ENCODE peak calls at places on chromosomes 5 and 9, in nine cellular contexts. C is IMR-90; O is spleen; T is CD8-positive, alpha-beta memory T cell; H is AG10803; Q is left ventricle myocardium inferior; J is GM12878; I is choroid plexus epithelial cell; V is upper lobe of left lung. F is an unnamed sample.

GRCh38 chr5:16964821-16965220 is 28.7 kb upstream of the MYO10 start:
- DNase-seq in C (no peak), O (no peak), T (no peak), H (no peak), Q (no peak), J (no peak), I (no peak), V (no peak), F (no peak)

GRCh38 chr5:1488882-1489680 is 34.7 kb downstream of the LPCAT1 start:
- DNase-seq in C (peak; percentile 90), O (no peak), T (no peak), H (peak; percentile 67), Q (no peak), J (peak; percentile 77), I (peak; percentile 87), V (no peak), F (no peak)

GRCh38 chr5:163917741-163918140 is 412.3 kb downstream of the MAT2B start:
- DNase-seq in C (peak; percentile 8), O (no peak), T (no peak), H (no peak), Q (no peak), J (no peak), I (peak; percentile 19), V (no peak), F (no peak)

GRCh38 chr5:154523704-154524103 is 45.7 kb upstream of the HAND1 start:
- DNase-seq in C (no peak), O (no peak), T (no peak), H (no peak), Q (no peak), J (no peak), I (no peak), V (no peak), F (no peak)

GRCh38 chr5:7396169-7397004 is 449 bp downstream of the ADCY2 start:
- DNase-seq in C (no peak), O (no peak), T (no peak), H (peak; percentile 4), Q (no peak), J (no peak), I (peak; percentile 1), V (peak; percentile 82), F (no peak)

GRCh38 chr5:158139161-158139560 is 280.2 kb upstream of the CLINT1 start:
- DNase-seq in C (no peak), O (no peak), T (no peak), H (peak; percentile 87), Q (no peak), J (no peak), I (no peak), V (no peak), F (no peak)

GRCh38 chr9:117782931-117783788 is 79.0 kb downstream of the TLR4 start:
- DNase-seq in C (no peak), O (peak; percentile 85), T (peak; percentile 49), H (peak; percentile 86), Q (peak; percentile 59), J (peak; percentile 31), I (peak; percentile 90), V (no peak), F (peak; percentile 16)

GRCh38 chr5:92119110-92119509 is 736.0 kb upstream of the ARRDC3 start:
- DNase-seq in C (no peak), O (no peak), T (no peak), H (no peak), Q (no peak), J (no peak), I (no peak), V (no peak), F (no peak)

GRCh38 chr9:134174526-134175290 is 10.3 kb upstream of the RNU6ATAC start:
- DNase-seq in C (no peak), O (no peak), T (no peak), H (no peak), Q (no peak), J (no peak), I (no peak), V (no peak), F (no peak)

GRCh38 chr9:36924071-36924470 is 110.0 kb downstream of the PAX5 start:
- DNase-seq in C (peak; percentile 81), O (no peak), T (no peak), H (peak; percentile 63), Q (no peak), J (peak; percentile 30), I (peak; percentile 75), V (no peak), F (no peak)

GRCh38 chr5:126883801-126884200 is 106.9 kb downstream of the LMNB1 start:
- DNase-seq in C (peak; percentile 16), O (no peak), T (no peak), H (no peak), Q (no peak), J (no peak), I (no peak), V (no peak), F (no peak)

GRCh38 chr5:15570491-15570890 is 70.5 kb downstream of the FBXL7 start:
- DNase-seq in C (no peak), O (no peak), T (no peak), H (no peak), Q (no peak), J (no peak), I (no peak), V (no peak), F (no peak)

GRCh38 chr5:139636207-139636792 is 11.8 kb upstream of the CXXC5 start:
- DNase-seq in C (no peak), O (peak; percentile 95), T (peak; percentile 73), H (no peak), Q (no peak), J (peak; percentile 97), I (no peak), V (no peak), F (peak; percentile 98)

GRCh38 chr5:142587354-142587965 is 98.4 kb downstream of the FGF1 start:
- DNase-seq in C (peak; percentile 59), O (no peak), T (no peak), H (peak; percentile 37), Q (no peak), J (no peak), I (peak; percentile 73), V (no peak), F (no peak)

GRCh38 chr9:86741311-86742215 is 205.7 kb downstream of the GAS1 start:
- DNase-seq in C (peak; percentile 68), O (no peak), T (no peak), H (peak; percentile 52), Q (no peak), J (no peak), I (peak; percentile 83), V (no peak), F (no peak)

GRCh38 chr5:10059611-10060379 is 189.9 kb downstream of the ATPSCKMT start:
- DNase-seq in C (no peak), O (no peak), T (no peak), H (no peak), Q (no peak), J (no peak), I (no peak), V (no peak), F (no peak)

GRCh38 chr9:3012245-3012644 is 168.3 kb upstream of the PUM3 start:
- DNase-seq in C (no peak), O (no peak), T (no peak), H (no peak), Q (no peak), J (no peak), I (no peak), V (no peak), F (no peak)

DNA sequence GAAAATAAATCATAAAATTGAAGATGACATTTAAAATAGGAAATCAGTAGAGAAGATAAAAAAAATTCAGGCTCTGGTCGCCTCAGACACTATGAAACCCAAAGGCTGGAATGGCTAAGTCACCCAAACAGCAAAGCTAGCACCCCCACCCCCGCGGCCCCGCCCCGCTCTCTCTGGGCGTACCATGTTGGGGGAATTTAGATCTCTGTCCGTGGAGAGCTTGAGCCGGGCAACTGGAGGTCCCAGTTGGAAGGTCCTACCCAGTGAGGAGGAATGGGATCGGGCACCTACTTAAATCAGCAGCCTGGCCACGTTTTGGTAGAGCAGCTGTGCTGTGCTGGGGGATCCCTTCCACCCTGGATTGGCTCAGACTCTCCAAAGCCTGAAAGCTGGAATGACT is 150.6 kb upstream of the ANKRD55 start:
- DNase-seq in C (no peak), O (no peak), T (no peak), H (no peak), Q (no peak), J (no peak), I (no peak), V (peak; percentile 74), F (no peak)
- H3K4me3 ChIP-seq in C (no peak overlapping the region), O (no peak overlapping the region), T (no peak overlapping the region), H (no peak overlapping the region), Q (no peak overlapping the region), J (no peak overlapping the region), I (no peak overlapping the region), V (no peak overlapping the region), F (no peak overlapping the region)

GRCh38 chr9:4668604-4669003 is 2.3 kb upstream of the SPATA6L start:
- DNase-seq in C (no peak), O (no peak), T (no peak), H (no peak), Q (no peak), J (no peak), I (no peak), V (no peak), F (no peak)
- H3K4me3 ChIP-seq in C (no peak overlapping the region), O (no peak overlapping the region), T (no peak overlapping the region), H (no peak overlapping the region), Q (no peak overlapping the region), J (no peak overlapping the region), I (no peak overlapping the region), V (no peak overlapping the region), F (no peak overlapping the region)

GRCh38 chr5:73215525-73215890 is 42.5 kb downstream of the TMEM174 start:
- DNase-seq in C (no peak), O (no peak), T (no peak), H (peak; percentile 53), Q (no peak), J (no peak), I (no peak), V (no peak), F (no peak)
- H3K4me3 ChIP-seq in C (peak overlapping the region; percentile 35), O (peak overlapping the region; percentile 18), T (peak overlapping the region; percentile 20), H (peak overlapping the region; percentile 61), Q (peak overlapping the region; percentile 61), J (no peak overlapping the region), I (peak overlapping the region; percentile 59), V (peak overlapping the region; percentile 47), F (no peak overlapping the region)

GRCh38 chr5:52449506-52449905 is 338.2 kb upstream of the ITGA1 start:
- DNase-seq in C (no peak), O (no peak), T (no peak), H (no peak), Q (no peak), J (no peak), I (no peak), V (no peak), F (no peak)

GRCh38 chr5:52457808-52458207 is 329.9 kb upstream of the ITGA1 start:
- DNase-seq in C (no peak), O (no peak), T (no peak), H (no peak), Q (no peak), J (no peak), I (no peak), V (no peak), F (no peak)

GRCh38 chr5:52455920-52456319 is 331.8 kb upstream of the ITGA1 start:
- DNase-seq in C (no peak), O (no peak), T (no peak), H (no peak), Q (no peak), J (no peak), I (no peak), V (no peak), F (no peak)

GRCh38 chr5:52453176-52453575 is 334.5 kb upstream of the ITGA1 start:
- DNase-seq in C (no peak), O (no peak), T (no peak), H (no peak), Q (no peak), J (no peak), I (no peak), V (no peak), F (no peak)

GRCh38 chr5:52452098-52452497 is 335.6 kb upstream of the ITGA1 start:
- DNase-seq in C (no peak), O (no peak), T (no peak), H (no peak), Q (no peak), J (no peak), I (no peak), V (no peak), F (no peak)
- H3K4me3 ChIP-seq in C (no peak overlapping the region), O (no peak overlapping the region), T (no peak overlapping the region), H (no peak overlapping the region), Q (no peak overlapping the region), J (no peak overlapping the region), I (no peak overlapping the region), V (no peak overlapping the region), F (no peak overlapping the region)

F was measured in GM12864.